ENCODE peak calls at places on chromosome 18, in seven cellular contexts. I is NCI-H1092 treated with DMSO at 0.1 percent for 48 hours; J is amygdala; U is brain microvascular endothelial cell; X is substantia nigra; Q is GF-D8; V is activated CD8-positive, alpha-beta memory T cell treated with anti-CD3 and anti-CD28 coated beads for 48 hours. Y is an unnamed sample.
A peak's percentile ranks its signal among the peaks of the same experiment; 100 is the strongest.

GRCh38 chr18:80200171-80200931 is 47.0 kb downstream of the PARD6G start:
- DNase-seq in Q (no peak), U (no peak), X (peak; percentile 82), I (peak; percentile 36), J (peak; percentile 57), V (no peak), Y (no peak)

GRCh38 chr18:63848159-63848558 is 39.3 kb upstream of the SERPINB2 start:
- DNase-seq in V (no peak), I (peak; percentile 43), Q (no peak), X (no peak), U (peak; percentile 46), J (no peak), Y (no peak)

GRCh38 chr18:48536516-48536915 is 2.3 kb upstream of the CTIF start:
- DNase-seq in I (no peak), J (no peak), X (no peak), V (no peak), Q (no peak), U (no peak), Y (no peak)

GRCh38 chr18:34928068-34928753 is 113.0 kb upstream of the MAPRE2 start:
- DNase-seq in I (no peak), X (no peak), U (no peak), V (no peak), Q (no peak), J (no peak), Y (no peak)

GRCh38 chr18:32383040-32383819 is 87.5 kb downstream of the GAREM1 start:
- DNase-seq in X (no peak), J (no peak), V (no peak), I (no peak), U (peak; percentile 96), Q (no peak), Y (no peak)

GRCh38 chr18:59468821-59469220 is 109.8 kb upstream of the LMAN1 start:
- DNase-seq in V (no peak), I (no peak), U (no peak), Q (no peak), X (no peak), J (no peak), Y (no peak)

GRCh38 chr18:28176933-28177827 is at the start of gene CDH2:
- DNase-seq in V (no peak), Q (no peak), I (peak; percentile 93), J (peak; percentile 77), U (peak; percentile 85), X (peak; percentile 83), Y (peak; percentile 67)

GRCh38 chr18:35553300-35553699 is 28.2 kb upstream of the GALNT1 start:
- DNase-seq in J (no peak), U (no peak), I (no peak), V (no peak), X (no peak), Q (no peak), Y (no peak)

GRCh38 chr18:55900380-55900779 is 312.4 kb upstream of the TCF4 start:
- DNase-seq in U (peak; percentile 48), I (no peak), X (no peak), J (no peak), V (no peak), Q (no peak), Y (no peak)